ENCODE peak calls at places on chromosomes 7 and 10, in five cellular contexts. F, U, H, N and Z are unnamed samples.

GRCh38 chr10:98684019-98684899 is 237.5 kb upstream of the HPS1 start:
- DNase-seq in F (no peak), U (no peak), H (no peak), N (no peak), Z (no peak)

GRCh38 chr10:110746969-110747608 is 103.0 kb downstream of the RBM20 start:
- DNase-seq in F (no peak), U (no peak), H (no peak), N (no peak), Z (no peak)

GRCh38 chr10:35526775-35527174 is 78.4 kb upstream of the GJD4 start:
- DNase-seq in F (no peak), U (no peak), H (no peak), N (no peak), Z (no peak)

GRCh38 chr7:132735476-132735875 is 159.2 kb upstream of the PLXNA4 start:
- DNase-seq in F (no peak), U (no peak), H (no peak), N (peak; percentile 26), Z (no peak)

GRCh38 chr10:114043532-114044250 is at the start of gene ADRB1:
- DNase-seq in F (peak; percentile 40), U (peak; percentile 87), H (peak; percentile 52), N (peak; percentile 88), Z (no peak)

GRCh38 chr7:130292682-130293257 is at the start of gene CPA4:
- DNase-seq in F (no peak), U (no peak), H (no peak), N (no peak), Z (no peak)

GRCh38 chr10:89857399-89857798 is 156.0 kb downstream of the KIF20B start:
- DNase-seq in F (no peak), U (no peak), H (no peak), N (no peak), Z (no peak)

GRCh38 chr7:75695036-75695435 is 43.7 kb downstream of the HIP1 start:
- DNase-seq in F (no peak), U (no peak), H (no peak), N (no peak), Z (no peak)

GRCh38 chr10:71835671-71836593 is 15.1 kb downstream of the PSAP start:
- DNase-seq in F (no peak), U (peak; percentile 90), H (no peak), N (no peak), Z (no peak)